ENCODE peak calls at places on chromosomes 4 and X, in eight cellular contexts. U is effector memory CD4-positive, alpha-beta T cell; Y is smooth muscle cell of the brain vasculature; X is naive B cell; Q is NCI-H1417; H is stimulated activated CD4-positive, alpha-beta T cell treated with anti-CD3 and anti-CD28 coated beads, Interleukin-4, amount 100 ng/mL, for 48 hours; C is naive thymus-derived CD4-positive, alpha-beta T cell; R is pulmonary artery endothelial cell. E is an unnamed sample.

GRCh38 chr4:168710353-168710946 is 213.6 kb downstream of the PALLD start:
- DNase-seq in C (no peak), Q (peak; percentile 4), R (no peak), H (no peak), U (no peak), Y (peak; percentile 62), X (no peak), E (no peak)

GRCh38 chr4:164621886-164622521 is 131.9 kb upstream of the SMIM31 start:
- DNase-seq in H (no peak), Q (no peak), C (no peak), Y (no peak), X (no peak), R (no peak), U (no peak), E (no peak)

GRCh38 chrX:10722804-10723364 is 102.5 kb upstream of the MID1 start:
- DNase-seq in Q (peak; percentile 54), H (peak; percentile 1), X (peak; percentile 30), C (peak; percentile 19), Y (peak; percentile 10), U (no peak), R (no peak), E (no peak)

GRCh38 chrX:10397349-10397748 is 223.0 kb downstream of the MID1 start:
- DNase-seq in H (no peak), X (no peak), R (no peak), Y (no peak), C (no peak), U (no peak), Q (no peak), E (no peak)

GRCh38 chr4:118765399-118765798 is 70.5 kb downstream of the SEC24D start:
- DNase-seq in Q (no peak), R (peak; percentile 93), X (no peak), H (no peak), Y (peak; percentile 89), C (no peak), U (no peak), E (no peak)

GRCh38 chrX:101415180-101416130 is 7.4 kb downstream of the HNRNPH2 start:
- DNase-seq in H (no peak), R (peak; percentile 52), C (peak; percentile 23), X (peak; percentile 61), Y (peak; percentile 65), Q (peak; percentile 68), U (peak; percentile 25), E (no peak)

GRCh38 chr4:143389543-143390195 is 53.0 kb downstream of the GAB1 start:
- DNase-seq in H (no peak), Y (no peak), U (no peak), R (no peak), C (no peak), X (no peak), Q (no peak), E (no peak)

GRCh38 chr4:55498051-55498450 is 48.7 kb downstream of the CLOCK start:
- DNase-seq in Y (no peak), C (no peak), Q (no peak), H (no peak), X (no peak), U (no peak), R (no peak), E (no peak)

GRCh38 chr4:7537853-7538252 is 103.1 kb upstream of the PSAPL1 start:
- DNase-seq in Y (no peak), X (no peak), Q (no peak), C (no peak), U (no peak), R (no peak), H (no peak), E (no peak)

GRCh38 chr4:106618920-106619319 is 250.3 kb upstream of the GIMD1 start:
- DNase-seq in U (no peak), Y (no peak), C (no peak), R (no peak), X (no peak), H (no peak), Q (peak; percentile 4), E (no peak)

GRCh38 chr4:116585240-116585639 is 500.1 kb downstream of the TRAM1L1 start:
- DNase-seq in Q (no peak), U (no peak), X (no peak), R (no peak), C (no peak), H (no peak), Y (no peak), E (no peak)

GRCh38 chr4:184536881-184537248 is 62.5 kb upstream of the IRF2 start:
- DNase-seq in X (no peak), R (no peak), Q (no peak), H (no peak), C (no peak), U (no peak), Y (no peak), E (no peak)

GRCh38 chrX:72308566-72309296 is 3.0 kb upstream of the CITED1 start:
- DNase-seq in R (no peak), Q (peak; percentile 65), U (peak; percentile 3), X (no peak), H (no peak), Y (peak; percentile 29), C (peak; percentile 32), E (no peak)

GRCh38 chr4:52244773-52245360 is 193.8 kb downstream of the SPATA18 start:
- DNase-seq in H (no peak), X (no peak), Q (peak; percentile 35), Y (no peak), R (no peak), C (no peak), U (no peak), E (no peak)

GRCh38 chr4:174553828-174554227 is 31.5 kb upstream of the HPGD start:
- DNase-seq in R (no peak), X (no peak), Q (no peak), Y (no peak), U (no peak), C (no peak), H (no peak), E (no peak)

GRCh38 chrX:28802625-28803024 is 215.4 kb downstream of the IL1RAPL1 start:
- DNase-seq in U (no peak), X (no peak), H (no peak), C (no peak), Y (no peak), Q (no peak), R (no peak), E (no peak)

GRCh38 chr4:74042681-74043080 is 4.2 kb upstream of the CXCL3 start:
- DNase-seq in U (no peak), R (no peak), H (no peak), X (no peak), Y (no peak), Q (no peak), C (no peak), E (no peak)

GRCh38 chrX:149370097-149370496 is 135.0 kb downstream of the IDS start:
- DNase-seq in X (no peak), R (no peak), C (no peak), U (no peak), Q (no peak), H (no peak), Y (no peak), E (no peak)

GRCh38 chr4:170386511-170386910 is 296.8 kb upstream of the AADAT start:
- DNase-seq in R (no peak), U (no peak), X (no peak), Q (no peak), H (no peak), C (no peak), Y (no peak), E (no peak)

GRCh38 chrX:102934624-102935023 is 2.4 kb upstream of the RAB40AL start:
- DNase-seq in X (peak; percentile 1), C (peak; percentile 24), H (no peak), Q (peak; percentile 8), R (no peak), U (peak; percentile 3), Y (no peak), E (no peak)